ENCODE peak calls at places on chromosomes 13 and 19, in five cellular contexts. G is heart right ventricle, B is AG04449, R is transverse colon, N is A673. D is an unnamed sample.

GRCh38 chr19:18109731-18110671 is 12.4 kb downstream of the MAST3 start:
- DNase-seq in G (peak; percentile 69), B (no peak), N (no peak), R (peak; percentile 77), D (no peak)

GRCh38 chr19:40588926-40589569 is 12.1 kb upstream of the LTBP4 start:
- DNase-seq in B (no peak), G (no peak), N (no peak), R (no peak), D (no peak)

GRCh38 chr13:33793726-33794125 is 24.2 kb upstream of the RFC3 start:
- DNase-seq in G (no peak), B (no peak), N (no peak), R (no peak), D (no peak)

GRCh38 chr19:43618921-43619261 is 538 bp downstream of the ZNF428 start:
- DNase-seq in N (peak; percentile 84), R (no peak), B (no peak), G (no peak), D (no peak)

GRCh38 chr13:24251525-24251924 is 57.9 kb upstream of the C1QTNF9 start:
- DNase-seq in G (no peak), N (no peak), B (no peak), R (peak; percentile 37), D (no peak)

GRCh38 chr13:24081388-24081787 is 79.1 kb upstream of the SPATA13 start:
- DNase-seq in N (no peak), G (no peak), B (no peak), R (no peak), D (no peak)

GRCh38 chr19:23440791-23441190 is 45.5 kb upstream of the ZNF91 start:
- DNase-seq in G (no peak), N (no peak), R (no peak), B (no peak), D (no peak)

GRCh38 chr19:13615890-13616289 is 109.6 kb upstream of the CACNA1A start:
- DNase-seq in G (no peak), N (no peak), B (no peak), R (no peak), D (no peak)

GRCh38 chr13:95524270-95524901 is 28.1 kb upstream of the CLDN10 start:
- DNase-seq in R (no peak), B (no peak), G (no peak), N (no peak), D (no peak)

GRCh38 chr19:30360378-30361106 is 11.6 kb upstream of the ZNF536 start:
- DNase-seq in B (no peak), R (no peak), G (no peak), N (peak; percentile 72), D (no peak)

GRCh38 chr13:26128676-26129075 is 76.9 kb upstream of the SHISA2 start:
- DNase-seq in B (no peak), N (no peak), G (no peak), R (no peak), D (no peak)

GRCh38 chr13:26132756-26133155 is 80.9 kb upstream of the SHISA2 start:
- DNase-seq in N (peak; percentile 42), G (no peak), B (no peak), R (no peak), D (no peak)

GRCh38 chr13:26133286-26133685 is 81.5 kb upstream of the SHISA2 start:
- DNase-seq in R (no peak), N (no peak), G (no peak), B (no peak), D (no peak)

DNA sequence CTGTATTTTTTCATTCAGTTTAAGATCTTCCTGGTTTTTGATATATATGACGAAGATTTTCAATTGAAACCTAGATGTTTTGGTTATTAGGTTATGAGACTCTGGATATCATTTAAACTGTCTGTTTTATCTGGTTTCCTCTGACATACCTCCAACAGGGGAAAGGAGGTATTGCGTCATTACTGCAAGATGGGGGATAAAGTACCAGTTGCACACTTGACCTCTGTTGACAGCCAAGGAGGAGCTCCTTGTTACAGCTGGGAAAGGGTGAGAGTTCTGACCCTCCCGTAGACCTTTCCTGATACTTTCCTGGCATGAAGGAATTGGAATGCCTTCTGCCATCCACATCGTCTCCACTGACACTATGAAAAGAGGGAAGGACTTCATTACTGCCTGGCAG is 82.0 kb upstream of the SHISA2 start:
- DNase-seq in R (no peak), N (peak; percentile 10), G (no peak), B (no peak), D (no peak)
- TF ChIP-seq CTCF in R (no peak), N (no peak), G (no peak), B (no peak), D (no peak)

GRCh38 chr19:55276720-55277430 is 3.0 kb downstream of the HSPBP1 start:
- DNase-seq in G (no peak), R (no peak), N (no peak), B (no peak), D (no peak)
- H3K4me3 ChIP-seq in G (no peak overlapping the region), R (no peak overlapping the region), N (no peak overlapping the region), B (no peak overlapping the region), D (no peak overlapping the region)

DNA sequence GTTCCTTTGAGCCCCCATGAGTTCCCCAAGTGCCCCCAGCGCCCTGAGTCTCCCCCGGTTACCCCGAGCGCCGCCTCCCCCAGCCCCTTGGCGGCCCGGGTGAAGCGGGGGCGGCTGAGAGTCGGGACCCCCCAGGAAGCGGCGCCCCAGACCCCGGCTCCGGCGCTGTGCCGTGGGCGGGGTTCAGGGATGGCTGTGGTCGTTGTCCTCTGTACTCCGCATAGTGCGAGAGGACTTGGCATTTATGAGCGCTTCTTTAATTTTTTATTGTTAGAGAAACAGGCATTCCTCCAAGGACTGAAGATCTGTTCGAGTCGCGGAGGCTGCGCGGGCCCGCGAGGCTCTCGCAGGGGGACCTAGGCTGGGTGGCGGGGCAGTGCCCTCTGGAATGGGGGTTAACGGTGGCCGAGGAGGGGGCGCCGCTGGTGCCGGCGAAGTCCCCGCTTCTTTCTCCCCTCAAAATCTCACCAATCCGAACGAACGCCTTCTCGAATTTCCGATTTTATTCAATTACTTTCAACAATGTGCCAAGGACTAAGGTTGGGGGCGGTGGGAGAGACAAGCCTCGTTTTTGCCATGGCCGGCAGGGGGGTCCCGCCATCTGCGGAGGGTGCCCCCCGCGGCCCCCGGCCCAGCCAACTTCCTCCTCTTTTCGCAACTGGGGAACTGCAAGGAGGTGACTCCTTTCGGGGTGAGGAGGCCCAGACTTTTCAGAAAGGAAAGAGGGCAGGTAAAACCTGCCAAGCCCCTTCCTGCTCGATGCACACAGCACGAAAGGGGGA is 595 bp upstream of the GJB2 start:
- DNase-seq in N (peak; percentile 27), G (no peak), R (no peak), B (no peak), D (no peak)
- TF ChIP-seq CTCF in N (no peak), G (no peak), R (no peak), B (no peak), D (no peak)

DNA sequence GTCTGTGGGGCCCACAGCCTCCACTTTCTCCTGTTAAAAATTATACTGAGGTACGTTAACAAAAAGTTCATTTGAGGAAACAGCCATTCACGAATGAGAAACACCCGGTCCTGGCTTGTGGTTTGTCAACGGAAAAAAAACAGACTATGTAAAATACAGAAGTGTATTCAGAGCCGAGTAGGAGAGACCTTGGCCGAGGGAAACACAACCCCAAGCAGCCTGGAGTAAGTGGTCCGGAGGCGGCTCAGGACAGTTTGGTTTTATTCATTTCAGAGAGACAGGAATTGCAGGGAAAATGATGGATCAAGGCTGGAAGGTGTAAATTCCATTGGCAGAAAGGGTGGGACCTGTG is 714 bp downstream of the ZNF439 start:
- DNase-seq in N (no peak), R (no peak), G (no peak), B (no peak), D (no peak)
- H3K4me3 ChIP-seq in N (peak overlapping the region; percentile 56), R (peak overlapping the region; percentile 43), G (peak overlapping the region; percentile 68), B (peak overlapping the region; percentile 78), D (peak overlapping the region; percentile 33)

GRCh38 chr13:41543664-41544300 is 86.4 kb downstream of the RGCC start:
- DNase-seq in R (no peak), G (no peak), B (no peak), N (no peak), D (no peak)
- TF ChIP-seq CTCF in R (no peak), G (no peak), B (no peak), N (no peak), D (no peak)

DNA sequence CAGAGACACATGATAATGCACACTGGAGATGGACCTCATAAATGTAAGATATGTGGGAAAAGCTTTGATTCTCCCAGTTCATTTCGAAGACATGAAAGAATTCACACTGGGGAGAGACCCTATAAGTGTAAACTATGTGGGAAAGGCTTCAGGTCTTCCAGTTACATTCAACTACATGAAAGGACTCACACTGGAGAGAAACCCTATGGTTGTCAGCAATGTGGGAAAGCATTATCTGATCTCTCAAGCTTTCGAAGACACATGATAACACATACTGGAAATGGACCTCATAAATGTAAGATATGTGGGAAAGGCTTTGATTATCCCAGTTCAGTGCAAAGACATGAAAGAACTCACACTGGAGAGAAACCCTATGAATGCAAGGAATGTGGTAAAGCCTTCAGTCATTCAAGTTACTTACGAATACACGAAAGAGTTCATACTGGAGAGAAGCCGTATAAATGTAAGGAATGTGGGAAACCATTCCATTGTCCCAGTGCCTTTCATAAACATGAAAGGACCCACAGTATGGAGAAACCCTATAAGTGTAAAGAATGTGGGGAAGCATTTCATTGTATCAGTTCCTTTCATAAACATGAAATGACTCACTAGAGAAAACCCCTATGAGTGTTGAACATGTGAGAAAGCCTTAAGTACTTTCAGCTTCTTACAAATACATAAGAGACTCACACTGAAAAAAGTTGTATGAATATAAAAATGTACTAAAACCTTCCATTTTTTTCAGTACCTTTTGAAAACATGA is 14.7 kb downstream of the ZNF441 start:
- DNase-seq in N (no peak), R (no peak), G (no peak), B (no peak), D (no peak)
- H3K4me3 ChIP-seq in N (no peak overlapping the region), R (no peak overlapping the region), G (no peak overlapping the region), B (no peak overlapping the region), D (no peak overlapping the region)

DNA sequence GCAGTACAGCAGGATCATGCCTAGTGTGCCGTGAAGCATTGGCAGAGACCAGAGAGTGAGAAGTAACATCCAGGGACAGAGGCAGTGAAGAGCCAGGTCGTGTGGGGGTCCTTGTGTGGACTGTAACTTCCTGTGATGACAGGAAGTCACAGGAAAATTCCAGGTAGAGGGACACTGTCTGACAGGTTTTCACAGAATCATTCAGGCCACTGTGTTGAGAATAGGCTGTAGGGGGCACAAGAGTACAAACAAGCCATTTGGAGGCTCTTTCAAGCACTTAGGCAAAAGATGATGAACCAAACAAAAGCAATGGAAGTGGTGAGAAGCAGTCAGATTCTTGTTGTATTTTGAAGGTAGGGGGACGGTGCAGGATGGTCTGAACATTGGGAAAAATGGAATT is 46.4 kb downstream of the N4BP2L1 start:
- DNase-seq in N (peak; percentile 24), G (no peak), R (no peak), B (no peak), D (peak; percentile 4)
- TF ChIP-seq CTCF in N (peak; percentile 58), G (peak; percentile 53), R (peak; percentile 37), B (peak; percentile 47), D (peak; percentile 39)

DNA sequence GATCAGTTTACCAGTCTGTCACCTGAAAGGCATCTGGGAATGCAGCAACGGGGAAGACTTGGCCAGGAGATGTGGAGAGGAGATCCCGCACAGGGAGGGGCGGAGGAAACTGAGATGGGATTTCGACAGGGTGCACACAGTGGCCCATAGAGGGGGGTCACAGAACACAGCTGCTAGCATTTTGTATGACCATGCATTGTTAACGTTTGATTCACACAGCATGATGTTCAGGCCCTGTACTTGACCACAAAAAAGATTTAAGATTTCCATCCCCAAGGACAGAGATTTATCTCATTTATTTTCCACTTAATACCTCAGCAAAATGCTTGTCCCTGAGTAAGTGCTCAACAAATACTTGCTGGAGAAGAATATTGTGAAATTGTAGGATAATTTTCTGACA is 63.2 kb downstream of the RAB20 start:
- DNase-seq in N (no peak), B (no peak), G (no peak), R (no peak), D (no peak)
- H3K4me3 ChIP-seq in N (no peak overlapping the region), B (no peak overlapping the region), G (no peak overlapping the region), R (no peak overlapping the region), D (no peak overlapping the region)